ENCODE peak calls at places on chromosomes 1 and 21, in eight cellular contexts. O is fibroblast of the aortic adventitia, E is dorsolateral prefrontal cortex, B is mesendoderm, W is astrocyte of the cerebellum, P is GM23338, Z is cardiac muscle cell, S is testis. X is an unnamed sample.

GRCh38 chr1:164780863-164781262 is 221.9 kb downstream of the PBX1 start:
- DNase-seq in W (no peak), P (no peak), Z (no peak), B (no peak), O (peak), E (no peak), S (peak), X (peak)

GRCh38 chr1:55262822-55263221 is 47.7 kb upstream of the USP24 start:
- DNase-seq in O (peak), E (no peak), Z (no peak), B (no peak), S (no peak), W (no peak), P (no peak), X (peak)

GRCh38 chr1:195897072-195897471 is 711.2 kb downstream of the KCNT2 start:
- DNase-seq in Z (no peak), W (no peak), S (no peak), O (no peak), P (peak), E (no peak), B (peak), X (no peak)

GRCh38 chr1:93798301-93798700 is 80.7 kb downstream of the DNTTIP2 start:
- DNase-seq in S (no peak), O (peak), W (peak), Z (no peak), B (no peak), E (no peak), P (no peak), X (peak)

GRCh38 chr1:235995511-235995910 is 69.4 kb downstream of the NID1 start:
- DNase-seq in Z (no peak), B (no peak), S (no peak), E (no peak), P (no peak), W (no peak), O (no peak), X (no peak)

GRCh38 chr1:8335246-8335645 is 17.3 kb downstream of the SLC45A1 start:
- DNase-seq in S (no peak), P (no peak), Z (no peak), B (no peak), O (no peak), W (no peak), E (no peak), X (no peak)

GRCh38 chr21:31184462-31184861 is 146.2 kb upstream of the KRTAP19-8 start:
- DNase-seq in E (no peak), W (no peak), O (no peak), B (peak), S (no peak), Z (no peak), P (no peak), X (no peak)

GRCh38 chr1:82090104-82090503 is 289.4 kb downstream of the ADGRL2 start:
- DNase-seq in P (peak), S (no peak), W (no peak), Z (no peak), E (no peak), O (peak), B (no peak), X (peak)

GRCh38 chr1:188170935-188171334 is 1342.2 kb downstream of the PLA2G4A start:
- DNase-seq in E (no peak), Z (no peak), B (no peak), W (no peak), P (no peak), O (no peak), S (no peak), X (no peak)

GRCh38 chr1:99964806-99965205 is 5.0 kb upstream of the SLC35A3 start:
- DNase-seq in W (no peak), Z (peak), B (no peak), P (peak), O (no peak), S (no peak), E (no peak), X (no peak)

GRCh38 chr1:16189003-16189402 is 23.4 kb downstream of the ARHGEF19 start:
- DNase-seq in P (no peak), S (no peak), B (no peak), O (peak), E (no peak), W (no peak), Z (no peak), X (peak)

GRCh38 chr1:27451346-27451745 is 38.6 kb downstream of the WASF2 start:
- DNase-seq in O (no peak), S (no peak), Z (peak), W (no peak), B (no peak), E (no peak), P (no peak), X (no peak)

GRCh38 chr1:212315907-212316306 is 30.7 kb downstream of the PPP2R5A start:
- DNase-seq in O (peak), P (peak), W (peak), E (no peak), S (no peak), Z (no peak), B (peak), X (peak)

GRCh38 chr1:78222225-78222961 is 176.6 kb downstream of the GIPC2 start:
- DNase-seq in O (no peak), B (no peak), W (no peak), E (no peak), S (no peak), P (no peak), Z (no peak), X (peak)

GRCh38 chr1:87512431-87512830 is 183.8 kb downstream of the LMO4 start:
- DNase-seq in S (no peak), E (no peak), O (no peak), P (no peak), W (peak), Z (no peak), B (no peak), X (no peak)

GRCh38 chr1:186670965-186671486 is 9.2 kb downstream of the PTGS2 start:
- DNase-seq in O (peak), W (no peak), P (no peak), E (no peak), B (no peak), S (no peak), Z (no peak), X (no peak)

GRCh38 chr1:56469640-56470371 is 109.6 kb downstream of the PLPP3 start:
- DNase-seq in S (no peak), Z (no peak), B (no peak), W (no peak), O (peak), P (no peak), E (no peak), X (peak)

GRCh38 chr1:112396668-112397025 is 633 bp downstream of the CTTNBP2NL start:
- DNase-seq in S (no peak), W (no peak), B (peak), E (no peak), O (peak), P (peak), Z (peak), X (peak)

GRCh38 chr1:61852693-61853060 is 110.4 kb downstream of the PATJ start:
- DNase-seq in E (peak), B (no peak), Z (no peak), O (no peak), W (no peak), P (no peak), S (no peak), X (no peak)

GRCh38 chr1:208731976-208732821 is 488.0 kb upstream of the PLXNA2 start:
- DNase-seq in O (peak), B (peak), S (no peak), P (no peak), Z (no peak), W (peak), E (no peak), X (no peak)

GRCh38 chr1:153663211-153663610 is 4.7 kb downstream of the SNAPIN start:
- DNase-seq in P (no peak), O (peak), W (no peak), Z (no peak), S (no peak), B (no peak), E (no peak), X (peak)

GRCh38 chr1:182687361-182687760 is 3.0 kb upstream of the RGS8 start:
- DNase-seq in Z (no peak), O (no peak), E (no peak), P (no peak), B (no peak), S (no peak), W (no peak), X (no peak)

GRCh38 chr21:37266515-37267221 is 466 bp downstream of the VPS26C start:
- DNase-seq in E (no peak), W (no peak), P (no peak), Z (peak), S (no peak), B (peak), O (peak), X (peak)

GRCh38 chr1:19922015-19922688 is 1.3 kb downstream of the PLA2G2E start:
- DNase-seq in Z (no peak), P (no peak), E (no peak), B (peak), O (no peak), W (no peak), S (peak), X (no peak)

GRCh38 chr1:43367904-43368645 is at the start of gene ELOVL1:
- DNase-seq in Z (peak), S (peak), P (peak), B (peak), E (peak), W (peak), O (peak), X (peak)

GRCh38 chr1:111615874-111616715 is 3.5 kb upstream of the RAP1A start:
- DNase-seq in O (no peak), P (no peak), W (no peak), E (no peak), B (no peak), Z (no peak), S (no peak), X (no peak)

DNA sequence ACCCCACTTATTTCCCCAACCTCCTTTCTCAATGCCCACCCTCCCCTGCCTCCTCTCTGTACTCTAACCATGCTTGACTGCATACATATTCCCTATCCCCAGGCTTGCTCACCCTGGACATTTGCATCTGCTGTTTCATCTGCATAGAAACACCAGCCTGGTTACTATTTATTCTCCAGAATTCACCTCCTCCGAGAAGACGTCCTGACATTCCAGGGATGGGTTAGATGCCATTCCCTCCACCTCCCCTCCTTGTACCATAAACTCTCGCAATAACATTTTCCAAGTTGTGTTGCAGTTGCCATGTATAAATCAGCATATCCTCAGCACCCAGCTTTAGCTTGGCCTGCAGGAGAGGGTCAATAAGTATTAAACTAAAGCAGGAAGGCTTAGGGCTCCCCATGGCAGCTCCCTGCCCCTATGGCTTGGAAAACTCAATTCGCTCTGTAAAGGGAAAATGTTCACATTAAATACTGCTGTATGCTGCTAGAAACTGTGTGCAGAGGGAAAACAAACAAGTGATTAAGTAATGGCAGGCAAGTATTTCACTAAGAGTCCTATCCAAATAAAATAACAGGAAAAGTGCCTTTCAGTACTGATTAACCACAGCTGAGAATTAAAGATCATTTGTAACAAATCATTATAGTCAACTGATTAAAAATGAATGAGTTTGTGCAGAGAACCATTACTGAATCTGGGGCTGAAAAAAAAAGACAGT is 202.3 kb downstream of the TNR start:
- DNase-seq in O (no peak), Z (no peak), S (no peak), B (peak), P (peak), E (no peak), W (no peak), X (no peak)
- H3K4me3 ChIP-seq in O (no peak), Z (no peak), S (no peak), B (no peak), P (no peak), E (no peak), W (no peak), X (no peak)

DNA sequence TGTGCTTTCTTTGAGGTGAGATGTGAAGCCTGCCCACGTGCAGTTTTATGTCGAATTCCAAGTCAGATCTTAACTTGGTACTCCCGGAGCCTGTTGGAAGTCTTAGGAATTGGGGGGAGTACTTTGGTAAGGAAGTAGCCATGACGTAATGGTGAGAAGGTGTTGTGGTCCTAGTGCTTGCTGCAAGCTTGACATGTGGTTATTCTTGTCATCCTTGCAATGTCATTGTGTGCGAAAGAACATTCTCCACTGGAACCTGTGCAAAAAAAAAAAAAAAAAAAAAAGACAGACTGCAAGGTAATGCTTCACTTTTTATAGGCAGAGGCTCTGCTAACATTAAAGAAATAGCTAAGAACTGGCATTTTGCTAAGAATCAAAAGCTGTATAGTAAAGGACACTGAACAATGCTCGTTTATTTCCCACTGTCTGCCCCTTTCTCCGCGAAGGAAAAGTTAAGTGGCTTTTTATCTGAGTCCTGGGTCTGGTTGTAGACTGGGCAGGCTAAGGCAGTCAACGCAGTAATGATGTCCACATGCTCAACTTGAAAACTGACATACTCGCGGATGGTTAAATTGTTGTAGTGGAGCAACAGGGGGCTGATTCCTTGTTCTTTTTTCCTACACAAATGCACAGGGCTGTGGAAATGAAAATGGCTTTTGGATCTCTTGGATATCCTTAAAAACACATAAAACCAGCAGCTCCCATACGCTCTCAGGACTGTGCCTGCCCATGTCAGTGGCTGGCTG is 2.1 kb downstream of the KAZN start:
- DNase-seq in E (no peak), Z (peak), O (no peak), B (peak), P (no peak), S (no peak), W (no peak), X (no peak)
- H3K4me3 ChIP-seq in E (peak), Z (peak), O (no peak), B (no peak), P (peak), S (no peak), W (peak), X (no peak)

GRCh38 chr1:160285506-160285905 is 573 bp upstream of the PEX19 start:
- DNase-seq in S (peak), B (no peak), W (no peak), Z (no peak), O (no peak), E (no peak), P (no peak), X (no peak)
- H3K4me3 ChIP-seq in S (peak), B (no peak), W (peak), Z (peak), O (no peak), E (peak), P (peak), X (peak)

GRCh38 chr1:150567341-150567716 is 12.1 kb downstream of the MCL1 start:
- DNase-seq in O (peak), S (no peak), B (no peak), Z (no peak), P (no peak), W (no peak), E (no peak), X (peak)
- H3K4me3 ChIP-seq in O (peak), S (peak), B (no peak), Z (no peak), P (peak), W (peak), E (peak), X (peak)

GRCh38 chr1:213982814-213983588 is 4.8 kb upstream of the PROX1 start:
- DNase-seq in Z (peak), S (no peak), W (no peak), P (peak), E (no peak), O (no peak), B (peak), X (no peak)

GRCh38 chr1:213984387-213985180 is 3.2 kb upstream of the PROX1 start:
- DNase-seq in O (no peak), W (no peak), B (peak), E (no peak), S (no peak), Z (peak), P (peak), X (no peak)

GRCh38 chr1:213980906-213981305 is 6.9 kb upstream of the PROX1 start:
- DNase-seq in S (no peak), B (peak), O (no peak), P (peak), E (no peak), W (no peak), Z (no peak), X (no peak)

GRCh38 chr1:213983589-213984386 is 4.0 kb upstream of the PROX1 start:
- DNase-seq in Z (no peak), P (peak), O (no peak), S (no peak), B (peak), E (no peak), W (no peak), X (no peak)

DNA sequence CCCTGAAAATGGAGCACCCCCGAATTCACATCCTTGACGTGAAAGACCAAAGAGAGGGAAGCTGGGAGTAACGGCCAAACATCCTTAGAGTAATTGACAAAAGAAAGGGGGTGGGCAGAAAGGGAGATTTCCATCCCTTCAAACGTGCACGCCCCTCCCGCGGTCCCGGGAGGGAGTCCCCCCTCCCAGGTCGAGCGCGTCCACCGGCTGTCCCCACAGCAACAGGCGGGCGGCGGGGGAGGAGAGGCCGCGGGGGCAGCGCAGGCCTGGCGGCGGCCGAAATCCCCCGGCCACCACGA is 5.3 kb upstream of the PROX1 start:
- DNase-seq in S (no peak), Z (no peak), E (no peak), P (no peak), B (no peak), O (no peak), W (no peak), X (no peak)
- H3K4me3 ChIP-seq in S (peak), Z (peak), E (peak), P (peak), B (no peak), O (no peak), W (peak), X (no peak)

GRCh38 chr1:155253208-155253607 is 2.1 kb downstream of the ENTREP3 start:
- DNase-seq in W (no peak), O (no peak), E (no peak), B (peak), S (no peak), Z (no peak), P (peak), X (no peak)

GRCh38 chr1:155247667-155248563 is 7.4 kb downstream of the ENTREP3 start:
- DNase-seq in Z (no peak), E (no peak), S (no peak), B (no peak), O (no peak), P (no peak), W (no peak), X (no peak)

GRCh38 chr1:155251566-155251965 is 3.7 kb downstream of the ENTREP3 start:
- DNase-seq in P (no peak), W (no peak), B (no peak), Z (no peak), S (no peak), E (no peak), O (no peak), X (no peak)

GRCh38 chr1:155250633-155251449 is 4.4 kb downstream of the ENTREP3 start:
- DNase-seq in P (peak), O (peak), W (peak), S (peak), B (peak), Z (peak), E (peak), X (peak)

GRCh38 chr1:155250246-155250632 is 5.0 kb downstream of the ENTREP3 start:
- DNase-seq in O (no peak), S (no peak), E (no peak), Z (no peak), W (no peak), B (no peak), P (peak), X (no peak)
- H3K4me3 ChIP-seq in O (no peak), S (peak), E (peak), Z (no peak), W (peak), B (peak), P (peak), X (no peak)

GRCh38 chr1:244860078-244860477 is 4.3 kb downstream of the HNRNPU start:
- DNase-seq in Z (no peak), S (no peak), E (no peak), O (no peak), B (no peak), P (no peak), W (no peak), X (no peak)
- H3K4me3 ChIP-seq in Z (peak), S (no peak), E (peak), O (peak), B (no peak), P (peak), W (peak), X (no peak)

X was measured in cardiac fibroblast.